ENCODE peak calls at places on chromosomes 5 and 9, in ten cellular contexts. Z is GM13976, P is thoracic aorta, L is fibroblast of pulmonary artery, W is kidney epithelial cell, R is cardiac muscle cell, K is NB4, Y is lower leg skin, Q is H9, V is RWPE1. D is an unnamed sample.

GRCh38 chr5:31530541-31531265 is 1.2 kb downstream of the DROSHA start:
- DNase-seq in L (no peak), V (no peak), Y (no peak), W (no peak), Q (no peak), K (peak), P (no peak), Z (no peak), R (no peak), D (no peak)

GRCh38 chr9:128055222-128056040 is 11.7 kb downstream of the NAIF1 start:
- DNase-seq in R (peak), Q (peak), L (peak), W (no peak), K (peak), Z (no peak), P (no peak), Y (peak), V (no peak), D (peak)

GRCh38 chr5:14457475-14457874 is 124.1 kb upstream of the OTULINL start:
- DNase-seq in V (no peak), L (no peak), W (no peak), Y (no peak), R (no peak), Q (no peak), K (no peak), P (no peak), Z (no peak), D (no peak)

GRCh38 chr9:16262467-16263261 is 607.8 kb downstream of the BNC2 start:
- DNase-seq in Q (no peak), K (peak), V (no peak), P (no peak), Z (no peak), R (no peak), Y (no peak), L (no peak), W (no peak), D (no peak)

GRCh38 chr5:10489810-10490426 is 48.2 kb downstream of the ROPN1L start:
- DNase-seq in K (peak), W (no peak), R (no peak), V (no peak), Y (no peak), L (peak), P (no peak), Z (peak), Q (no peak), D (peak)

GRCh38 chr5:177500685-177501522 is 3.5 kb upstream of the PDLIM7 start:
- DNase-seq in R (peak), Q (peak), V (peak), L (peak), Z (peak), K (peak), Y (peak), P (peak), W (peak), D (peak)

GRCh38 chr5:141172381-141173204 is at the start of gene PCDHB7:
- DNase-seq in R (peak), K (peak), P (no peak), Y (no peak), W (no peak), Q (no peak), V (no peak), Z (no peak), L (peak), D (no peak)

GRCh38 chr9:134963546-134963945 is 45.8 kb upstream of the FCN1 start:
- DNase-seq in K (no peak), Z (no peak), R (no peak), P (no peak), Y (no peak), V (no peak), W (no peak), L (no peak), Q (no peak), D (no peak)

GRCh38 chr9:68895741-68896478 is 118.0 kb downstream of the PRKACG start:
- DNase-seq in K (peak), P (no peak), R (peak), V (no peak), L (peak), Y (no peak), Q (no peak), W (no peak), Z (peak), D (peak)

GRCh38 chr5:44871401-44871800 is 62.7 kb downstream of the MRPS30 start:
- DNase-seq in W (no peak), V (no peak), Y (no peak), L (no peak), Q (no peak), P (no peak), Z (no peak), K (no peak), R (no peak), D (no peak)

GRCh38 chr9:32725066-32725860 is 58.1 kb upstream of the TMEM215 start:
- DNase-seq in R (peak), L (peak), W (no peak), Z (no peak), Q (no peak), K (no peak), V (no peak), P (no peak), Y (no peak), D (no peak)

GRCh38 chr9:83955985-83956287 is 24.1 kb downstream of the HNRNPK start:
- DNase-seq in Z (peak), L (no peak), P (peak), R (no peak), K (peak), W (no peak), Q (no peak), Y (peak), V (no peak), D (peak)

GRCh38 chr5:72517961-72518690 is 10.9 kb upstream of the ZNF366 start:
- DNase-seq in P (peak), V (no peak), R (no peak), K (peak), Z (no peak), Y (peak), Q (no peak), W (no peak), L (no peak), D (no peak)

GRCh38 chr9:137721479-137721878 is 102.7 kb downstream of the EHMT1 start:
- DNase-seq in R (no peak), K (no peak), V (no peak), Y (no peak), Z (no peak), Q (no peak), L (no peak), W (no peak), P (no peak), D (no peak)

GRCh38 chr5:1801061-1801953 is at the start of gene NDUFS6:
- DNase-seq in P (no peak), L (peak), Q (peak), R (peak), Y (peak), K (peak), Z (peak), W (no peak), V (peak), D (peak)

GRCh38 chr5:1468247-1468612 is 23.0 kb upstream of the SLC6A3 start:
- DNase-seq in V (no peak), K (no peak), L (peak), R (peak), Q (peak), P (no peak), W (no peak), Y (no peak), Z (no peak), D (no peak)

GRCh38 chr9:76863832-76864231 is 42.1 kb downstream of the PRUNE2 start:
- DNase-seq in R (no peak), V (no peak), Z (no peak), L (no peak), P (no peak), Q (no peak), K (no peak), Y (no peak), W (no peak), D (no peak)

GRCh38 chr9:93064392-93065124 is 6.1 kb downstream of the SUSD3 start:
- DNase-seq in Q (no peak), V (no peak), R (no peak), Z (peak), W (no peak), Y (peak), P (no peak), K (peak), L (no peak), D (peak)
- TF ChIP-seq CTCF in Q (no peak), V (no peak), R (no peak), Z (no peak), W (no peak), Y (no peak), P (no peak), K (no peak), L (no peak), D (no peak)

GRCh38 chr9:99169982-99170761 is 51.6 kb downstream of the ALG2 start:
- DNase-seq in R (no peak), L (no peak), Y (no peak), Q (peak), V (no peak), K (no peak), W (no peak), P (no peak), Z (no peak), D (no peak)
- TF ChIP-seq CTCF in R (peak), L (no peak), Y (no peak), Q (peak), V (no peak), K (no peak), W (peak), P (no peak), Z (no peak), D (no peak)

DNA sequence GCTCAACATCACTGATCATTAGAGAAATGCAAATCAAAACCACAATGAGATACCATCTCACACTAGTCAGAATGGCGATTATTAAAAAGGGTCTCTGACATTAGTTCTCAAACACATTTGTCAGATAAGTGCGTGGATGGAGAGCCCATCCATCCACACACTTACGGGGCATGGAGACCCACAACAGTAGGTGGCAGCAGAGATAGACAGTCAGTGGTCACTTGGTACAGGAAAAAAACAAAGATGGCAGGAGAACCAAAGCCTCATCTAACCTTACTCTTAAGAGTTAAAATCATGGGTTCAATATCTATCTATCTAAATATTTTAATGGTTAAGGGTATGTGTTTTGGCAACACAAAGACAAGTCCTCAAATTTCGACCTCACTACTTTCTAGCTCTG is 1378.7 kb upstream of the C9orf72 start:
- DNase-seq in Z (no peak), P (no peak), Q (no peak), K (peak), R (no peak), V (no peak), Y (no peak), W (no peak), L (peak), D (no peak)
- TF ChIP-seq CTCF in Z (no peak), P (no peak), Q (peak), K (peak), R (no peak), V (peak), Y (no peak), W (no peak), L (peak), D (peak)

GRCh38 chr5:24642022-24642421 is 2.8 kb downstream of the CDH10 start:
- DNase-seq in P (no peak), W (no peak), Y (no peak), Q (no peak), R (peak), V (peak), Z (no peak), L (peak), K (peak), D (no peak)
- TF ChIP-seq CTCF in P (no peak), W (peak), Y (no peak), Q (peak), R (peak), V (peak), Z (no peak), L (peak), K (peak), D (peak)

GRCh38 chr5:139137703-139138102 is 60.5 kb downstream of the SIL1 start:
- DNase-seq in L (peak), K (peak), Q (no peak), P (no peak), V (no peak), Z (no peak), Y (no peak), W (no peak), R (peak), D (no peak)
- TF ChIP-seq CTCF in L (peak), K (peak), Q (peak), P (no peak), V (no peak), Z (no peak), Y (no peak), W (peak), R (peak), D (peak)

D was measured in GM13977.